ENCODE peak calls at places on chromosomes 1 and 21, in four cellular contexts. X is stomach, E is left ventricle myocardium inferior, N is mucosa of descending colon. Q is an unnamed sample.
A peak's percentile ranks its signal among the peaks of the same experiment; 100 is the strongest.

GRCh38 chr1:110734146-110734680 is 59.5 kb upstream of the KCNA3 start:
- DNase-seq in E (no peak), X (no peak), N (no peak), Q (peak; percentile 14)

GRCh38 chr1:58874757-58875755 is 91.2 kb upstream of the JUN start:
- DNase-seq in N (no peak), E (peak; percentile 35), X (peak; percentile 74), Q (peak; percentile 32)

GRCh38 chr1:153608742-153609584 is 4.0 kb downstream of the S100A16 start:
- DNase-seq in N (peak; percentile 89), E (peak; percentile 70), X (peak; percentile 67), Q (no peak)

GRCh38 chr1:205680073-205680851 is at the start of gene SLC45A3:
- DNase-seq in E (peak; percentile 28), N (peak; percentile 71), X (peak; percentile 49), Q (peak; percentile 41)

GRCh38 chr1:61978866-61979265 is 215.8 kb upstream of the L1TD1 start:
- DNase-seq in E (no peak), X (no peak), N (no peak), Q (no peak)

GRCh38 chr1:9942399-9942938 is 722 bp downstream of the LZIC start:
- DNase-seq in X (no peak), N (no peak), E (no peak), Q (peak; percentile 6)

GRCh38 chr1:23727362-23727811 is 15.9 kb upstream of the ELOA start:
- DNase-seq in X (peak; percentile 85), N (peak; percentile 78), E (peak; percentile 68), Q (no peak)

GRCh38 chr1:226098870-226099832 is 36.6 kb downstream of the H3-3A start:
- DNase-seq in N (peak; percentile 6), E (no peak), X (no peak), Q (no peak)

GRCh38 chr1:241167121-241167619 is 189.8 kb downstream of the RGS7 start:
- DNase-seq in N (no peak), E (no peak), X (no peak), Q (no peak)

GRCh38 chr1:15736035-15736665 is at the start of gene SLC25A34:
- DNase-seq in N (peak; percentile 93), X (peak; percentile 95), E (peak; percentile 83), Q (peak; percentile 55)

GRCh38 chr1:162235261-162235780 is 141.3 kb downstream of the SPATA46 start:
- DNase-seq in N (no peak), E (no peak), X (no peak), Q (no peak)

GRCh38 chr1:59596432-59596831 is 218.3 kb upstream of the HOOK1 start:
- DNase-seq in E (no peak), N (no peak), X (no peak), Q (no peak)

GRCh38 chr21:45202889-45203288 is 84.8 kb downstream of the POFUT2 start:
- DNase-seq in E (no peak), N (no peak), X (no peak), Q (peak; percentile 91)

GRCh38 chr1:67441183-67441582 is 11.0 kb upstream of the SERBP1 start:
- DNase-seq in E (peak; percentile 23), X (peak; percentile 64), N (no peak), Q (peak; percentile 56)

GRCh38 chr1:180181048-180181447 is 26.4 kb downstream of the QSOX1 start:
- DNase-seq in X (no peak), N (no peak), E (no peak), Q (peak; percentile 60)

GRCh38 chr1:186082235-186082937 is 292.7 kb downstream of the TPR start:
- DNase-seq in X (peak; percentile 67), N (peak; percentile 63), E (peak; percentile 61), Q (peak; percentile 94)

GRCh38 chr1:70994753-70995152 is 52.9 kb downstream of the PTGER3 start:
- DNase-seq in N (no peak), X (no peak), E (no peak), Q (no peak)

GRCh38 chr1:116819081-116819480 is 64.9 kb downstream of the CD2 start:
- DNase-seq in X (no peak), E (no peak), N (no peak), Q (no peak)

GRCh38 chr1:47840338-47840737 is 156.8 kb downstream of the TRABD2B start:
- DNase-seq in N (no peak), E (no peak), X (no peak), Q (no peak)

GRCh38 chr1:62725255-62725654 is 37.1 kb upstream of the DOCK7 start:
- DNase-seq in E (no peak), X (no peak), N (no peak), Q (no peak)

GRCh38 chr1:47849611-47850261 is 147.4 kb downstream of the TRABD2B start:
- DNase-seq in E (no peak), X (no peak), N (no peak), Q (no peak)

GRCh38 chr1:110211503-110212164 is 1.5 kb downstream of the KCNC4 start:
- DNase-seq in X (no peak), N (peak; percentile 63), E (no peak), Q (no peak)

GRCh38 chr1:27878038-27878437 is 5.7 kb downstream of the THEMIS2 start:
- DNase-seq in X (no peak), N (peak; percentile 33), E (no peak), Q (no peak)

GRCh38 chr21:33268392-33268735 is 2.2 kb downstream of the IL10RB start:
- DNase-seq in N (peak; percentile 66), X (peak; percentile 38), E (no peak), Q (no peak)

GRCh38 chr1:200042119-200042436 is 14.6 kb downstream of the NR5A2 start:
- DNase-seq in E (no peak), X (no peak), N (no peak), Q (no peak)

GRCh38 chr1:200040516-200041138 is 13.1 kb downstream of the NR5A2 start:
- DNase-seq in X (no peak), E (no peak), N (peak; percentile 78), Q (no peak)

GRCh38 chr1:200041337-200042118 is 14.0 kb downstream of the NR5A2 start:
- DNase-seq in X (no peak), E (no peak), N (no peak), Q (no peak)

GRCh38 chr1:200042437-200043329 is 15.2 kb downstream of the NR5A2 start:
- DNase-seq in E (no peak), N (peak; percentile 72), X (no peak), Q (no peak)

DNA sequence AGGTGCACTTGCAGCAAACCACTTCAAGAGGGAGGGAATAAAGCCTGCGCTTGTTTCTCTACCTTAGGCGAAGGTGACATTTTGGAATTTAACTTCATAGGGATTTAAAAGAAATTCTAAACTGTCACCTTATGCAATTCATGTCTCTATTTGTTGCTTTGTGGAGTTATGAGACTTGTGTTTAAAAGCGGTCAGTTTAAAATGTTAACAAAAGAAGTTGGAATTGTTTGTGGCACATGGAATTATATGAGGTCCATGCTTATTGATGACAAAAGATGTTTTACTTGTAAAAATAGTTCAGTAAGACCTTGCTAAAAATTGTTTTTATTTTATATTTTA is 15.8 kb downstream of the NR5A2 start:
- DNase-seq in N (no peak), X (no peak), E (no peak), Q (no peak)
- H3K4me3 ChIP-seq in N (no peak overlapping the region), X (peak overlapping the region; percentile 23), E (peak overlapping the region; percentile 71), Q (no peak overlapping the region)

GRCh38 chr1:200372885-200373181 is 37.0 kb downstream of the ZNF281 start:
- DNase-seq in X (no peak), E (no peak), N (no peak), Q (no peak)

GRCh38 chr1:200372095-200372884 is 37.5 kb downstream of the ZNF281 start:
- DNase-seq in E (no peak), X (no peak), N (no peak), Q (no peak)

GRCh38 chr1:200374569-200375312 is 35.1 kb downstream of the ZNF281 start:
- DNase-seq in E (no peak), X (no peak), N (no peak), Q (no peak)

GRCh38 chr1:200376521-200376920 is 33.3 kb downstream of the ZNF281 start:
- DNase-seq in N (no peak), X (no peak), E (no peak), Q (no peak)

GRCh38 chr1:200373811-200374231 is 36.0 kb downstream of the ZNF281 start:
- DNase-seq in N (no peak), E (no peak), X (no peak), Q (no peak)
- H3K4me3 ChIP-seq in N (no peak overlapping the region), E (no peak overlapping the region), X (no peak overlapping the region), Q (no peak overlapping the region)

GRCh38 chr1:24748191-24749121 is 3.2 kb downstream of the CLIC4 start:
- DNase-seq in N (no peak), X (no peak), E (no peak), Q (no peak)
- H3K4me3 ChIP-seq in N (no peak overlapping the region), X (peak overlapping the region; percentile 99), E (peak overlapping the region; percentile 98), Q (no peak overlapping the region)

GRCh38 chr1:206930210-206930798 is 8.6 kb upstream of the FCMR start:
- DNase-seq in N (peak; percentile 73), E (no peak), X (no peak), Q (no peak)
- H3K4me3 ChIP-seq in N (no peak overlapping the region), E (no peak overlapping the region), X (no peak overlapping the region), Q (no peak overlapping the region)

GRCh38 chr1:107787299-107787698 is 177.7 kb downstream of the VAV3 start:
- DNase-seq in X (no peak), E (no peak), N (no peak), Q (no peak)

GRCh38 chr1:107788189-107788588 is 176.8 kb downstream of the VAV3 start:
- DNase-seq in X (no peak), E (no peak), N (no peak), Q (no peak)

GRCh38 chr1:107789817-107790609 is 175.0 kb downstream of the VAV3 start:
- DNase-seq in E (no peak), X (no peak), N (no peak), Q (no peak)

GRCh38 chr1:107785506-107786213 is 179.3 kb downstream of the VAV3 start:
- DNase-seq in E (no peak), X (no peak), N (no peak), Q (no peak)

DNA sequence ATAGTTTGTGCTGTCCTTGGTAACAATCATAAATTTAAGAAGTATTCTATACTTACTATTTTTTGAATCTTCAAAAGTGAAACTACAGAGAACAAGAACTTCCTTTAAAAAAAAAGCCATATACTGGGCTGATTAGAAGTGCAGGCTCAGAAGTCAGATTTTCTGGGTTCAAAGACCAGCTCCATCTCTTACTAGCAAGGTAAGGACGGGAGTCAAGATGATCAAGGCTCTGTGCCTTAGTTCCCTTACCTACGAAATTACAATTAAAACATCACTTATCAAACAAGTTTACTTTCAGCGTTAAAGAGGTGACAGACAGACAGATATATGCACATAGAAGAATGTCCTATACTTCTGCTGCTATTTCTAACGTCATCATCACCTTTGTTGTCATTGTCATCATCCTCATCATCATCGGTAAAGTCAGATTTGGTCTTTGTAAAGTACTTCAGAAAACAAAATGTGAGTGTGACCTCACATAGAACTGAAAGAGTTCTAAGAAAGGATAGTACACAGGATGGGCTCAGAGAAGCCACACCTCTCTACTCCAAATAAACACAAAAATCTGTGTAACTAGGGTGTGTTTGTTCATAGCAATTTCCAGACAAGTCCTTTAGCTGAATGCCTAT is 178.7 kb downstream of the VAV3 start:
- DNase-seq in E (no peak), X (no peak), N (no peak), Q (no peak)
- H3K4me3 ChIP-seq in E (no peak overlapping the region), X (no peak overlapping the region), N (no peak overlapping the region), Q (no peak overlapping the region)

Q was measured in BE2C.